ENCODE peak calls at places on chromosomes 2 and 18, in nine cellular contexts. M is activated CD4-positive, alpha-beta T cell treated with anti-CD3 and anti-CD28 coated beads, Interleukin-2, amount 50 U/mL, for 4 hours; E is AG20443; V is MCF 10A; G is fibroblast of villous mesenchyme; X is Peyer's patch; R is transverse colon; O is stimulated activated CD8-positive, alpha-beta memory T cell treated with anti-CD3 and anti-CD28 coated beads, Interleukin-7, amount 100 ng/mL, for 1 hour; L is DND-41. P is an unnamed sample.

GRCh38 chr18:59357928-59358327 is 1.1 kb downstream of the LMAN1 start:
- DNase-seq in L (no peak), G (peak), V (peak), E (peak), X (no peak), R (no peak), M (no peak), O (no peak), P (no peak)

GRCh38 chr2:228242591-228242990 is 61.1 kb upstream of the SPHKAP start:
- DNase-seq in O (no peak), E (no peak), R (no peak), L (no peak), X (no peak), M (no peak), V (no peak), G (no peak), P (no peak)

GRCh38 chr2:105121417-105121816 is 83.5 kb downstream of the MRPS9 start:
- DNase-seq in X (no peak), E (no peak), V (no peak), R (no peak), O (no peak), G (no peak), M (no peak), L (no peak), P (no peak)

GRCh38 chr2:19532797-19533196 is 174.4 kb upstream of the OSR1 start:
- DNase-seq in X (no peak), O (no peak), G (no peak), R (no peak), V (no peak), M (no peak), E (no peak), L (no peak), P (no peak)

GRCh38 chr2:113164930-113165585 is 8.7 kb upstream of the PSD4 start:
- DNase-seq in L (no peak), R (no peak), O (no peak), M (no peak), V (no peak), X (peak), G (no peak), E (no peak), P (no peak)

GRCh38 chr18:79695856-79696850 is 16.6 kb downstream of the CTDP1 start:
- DNase-seq in L (no peak), V (no peak), G (no peak), X (no peak), M (no peak), O (no peak), E (no peak), R (no peak), P (no peak)

GRCh38 chr2:2061091-2061696 is 269.9 kb downstream of the MYT1L start:
- DNase-seq in V (no peak), M (no peak), G (no peak), E (no peak), R (no peak), X (no peak), O (no peak), L (no peak), P (no peak)

GRCh38 chr2:235216901-235217300 is 265.1 kb downstream of the SH3BP4 start:
- DNase-seq in X (no peak), R (no peak), M (no peak), E (peak), V (no peak), L (no peak), G (peak), O (no peak), P (no peak)

GRCh38 chr2:12397861-12398260 is 318.9 kb upstream of the TRIB2 start:
- DNase-seq in R (no peak), E (peak), X (no peak), M (no peak), O (no peak), G (no peak), L (no peak), V (no peak), P (no peak)

GRCh38 chr2:160336091-160336490 is 136.0 kb upstream of the ITGB6 start:
- DNase-seq in X (no peak), V (no peak), E (no peak), R (no peak), O (no peak), M (no peak), L (no peak), G (peak), P (no peak)

GRCh38 chr2:201234167-201235139 is 25.9 kb upstream of the CASP8 start:
- DNase-seq in R (no peak), L (peak), M (no peak), G (no peak), O (no peak), X (no peak), E (no peak), V (no peak), P (no peak)

P was measured in activated T-helper 2 cell treated with anti-CD3 and anti-CD28 coated beads, Interferon-gamma antibody, Interleukin-2, Interleukin-4, amounts not matched to agents 10 μg/mL and 5 μg/mL and 100 μg/mL, durations not matched to agents 14 hours and 24 hours and 36 hours.